ENCODE peak calls at places on chromosomes 4 and X, in four cellular contexts. B is psoas muscle, W is ovary, T is NCI-H524. I is an unnamed sample.
A peak's percentile ranks its signal among the peaks of the same experiment; 100 is the strongest.

GRCh38 chr4:78032446-78032845 is 24.7 kb upstream of the FRAS1 start:
- DNase-seq in B (no peak), W (no peak), T (peak; percentile 70), I (no peak)

GRCh38 chrX:53445977-53446376 is 11.8 kb upstream of the HSD17B10 start:
- DNase-seq in T (peak; percentile 48), W (no peak), B (peak; percentile 51), I (peak; percentile 58)

GRCh38 chr4:174318829-174319764 is 35.4 kb downstream of the CEP44 start:
- DNase-seq in W (no peak), B (no peak), T (no peak), I (peak; percentile 21)

GRCh38 chrX:15678339-15678738 is 13.7 kb upstream of the CLTRN start:
- DNase-seq in B (no peak), T (no peak), W (no peak), I (no peak)

GRCh38 chrX:81120270-81120935 is 81.3 kb downstream of the HMGN5 start:
- DNase-seq in B (no peak), W (no peak), T (peak; percentile 33), I (peak; percentile 31)

GRCh38 chr4:61400446-61400845 is 200.3 kb downstream of the ADGRL3 start:
- DNase-seq in T (no peak), B (no peak), W (no peak), I (no peak)

GRCh38 chr4:140005699-140006098 is 148.3 kb downstream of the MAML3 start:
- DNase-seq in W (no peak), B (no peak), T (peak; percentile 92), I (no peak)

GRCh38 chr4:40564004-40564403 is 65.7 kb downstream of the RBM47 start:
- DNase-seq in T (no peak), B (no peak), W (no peak), I (no peak)

GRCh38 chr4:21949073-21949457 is 493 bp upstream of the KCNIP4 start:
- DNase-seq in T (no peak), W (peak; percentile 41), B (no peak), I (no peak)